ENCODE peak calls at places on chromosomes 5 and 9, in eight cellular contexts. V is foreskin keratinocyte, Z is esophagus squamous epithelium, C is lower lobe of right lung, N is psoas muscle, S is transverse colon, U is adrenal gland, K is heart right ventricle. M is an unnamed sample.

GRCh38 chr5:97046270-97046982 is 96.0 kb downstream of the LIX1 start:
- DNase-seq in C (no peak), K (no peak), U (no peak), Z (no peak), N (no peak), V (no peak), S (no peak), M (no peak)

GRCh38 chr9:134913041-134913712 is 4.5 kb downstream of the FCN1 start:
- DNase-seq in C (no peak), V (no peak), Z (no peak), N (peak; percentile 30), S (no peak), U (peak; percentile 4), K (no peak), M (no peak)

GRCh38 chr5:8908055-8908683 is 637.7 kb downstream of the SEMA5A start:
- DNase-seq in Z (no peak), U (peak; percentile 42), S (peak; percentile 26), K (no peak), N (no peak), V (peak; percentile 27), C (no peak), M (no peak)

GRCh38 chr5:136679233-136679632 is 313.9 kb upstream of the TRPC7 start:
- DNase-seq in U (no peak), V (no peak), K (no peak), C (no peak), S (no peak), N (no peak), Z (no peak), M (no peak)

GRCh38 chr5:166746506-166746905 is 1544.9 kb upstream of the WWC1 start:
- DNase-seq in Z (no peak), V (no peak), C (no peak), N (no peak), K (no peak), S (no peak), U (no peak), M (no peak)

GRCh38 chr5:96198673-96199072 is 234.4 kb downstream of the PCSK1 start:
- DNase-seq in N (no peak), C (no peak), V (no peak), Z (no peak), K (no peak), S (no peak), U (no peak), M (no peak)

GRCh38 chr5:131867524-131867923 is 70.7 kb upstream of the FNIP1 start:
- DNase-seq in S (no peak), V (no peak), C (no peak), N (no peak), K (no peak), U (no peak), Z (no peak), M (no peak)

GRCh38 chr9:134325096-134325812 is 1.0 kb upstream of the RXRA start:
- DNase-seq in U (peak; percentile 61), K (peak; percentile 63), Z (no peak), V (no peak), C (peak; percentile 77), S (peak; percentile 65), N (peak; percentile 79), M (no peak)

GRCh38 chr5:78627175-78627574 is 21.4 kb downstream of the LHFPL2 start:
- DNase-seq in N (no peak), V (no peak), C (no peak), S (no peak), U (peak; percentile 40), K (no peak), Z (no peak), M (no peak)

GRCh38 chr5:105684799-105685198 is 1985.9 kb downstream of the EFNA5 start:
- DNase-seq in Z (no peak), V (no peak), U (no peak), C (no peak), K (no peak), N (no peak), S (no peak), M (no peak)

GRCh38 chr5:105687493-105687892 is 1983.2 kb downstream of the EFNA5 start:
- DNase-seq in C (no peak), Z (no peak), V (no peak), U (no peak), S (no peak), K (no peak), N (no peak), M (no peak)

GRCh38 chr5:105685884-105686283 is 1984.9 kb downstream of the EFNA5 start:
- DNase-seq in Z (no peak), N (no peak), U (no peak), K (no peak), C (no peak), V (no peak), S (no peak), M (no peak)

GRCh38 chr5:105688227-105688807 is 1982.4 kb downstream of the EFNA5 start:
- DNase-seq in C (no peak), V (no peak), U (no peak), S (no peak), K (no peak), Z (no peak), N (no peak), M (no peak)
- TF ChIP-seq CTCF in C (no peak), V (no peak), U (no peak), S (no peak), K (no peak), Z (no peak), N (no peak), M (no peak)

DNA sequence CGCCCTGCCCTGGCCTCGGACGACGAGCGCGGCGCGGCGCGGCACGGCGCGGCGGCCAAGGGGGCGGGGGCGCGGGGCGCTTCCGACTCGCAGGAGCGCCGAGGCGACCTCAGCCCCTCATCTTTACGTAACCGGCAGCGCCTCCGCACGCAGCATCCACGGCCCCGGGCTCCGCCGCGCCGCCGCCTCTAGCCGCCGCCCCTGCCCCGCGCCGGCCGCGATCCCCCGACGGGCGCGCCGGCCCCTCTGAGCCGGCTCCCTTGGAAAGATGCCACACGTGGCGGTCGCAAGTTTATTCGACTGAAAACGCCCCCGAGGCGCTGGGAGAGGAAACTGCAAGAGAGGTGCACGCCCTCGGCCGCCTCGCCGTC is 1.0 kb downstream of the KLF9 start:
- DNase-seq in C (no peak), S (no peak), V (no peak), N (no peak), U (no peak), K (peak; percentile 79), Z (peak; percentile 72), M (no peak)
- H3K27me3 ChIP-seq in C (no peaks in the 10 kb centered on the region), S (no peaks in the 10 kb centered on the region), V (no peaks in the 10 kb centered on the region), N (no peaks in the 10 kb centered on the region), U (no peaks in the 10 kb centered on the region), K (no peaks in the 10 kb centered on the region), Z (no peaks in the 10 kb centered on the region), M (no peaks in the 10 kb centered on the region)

GRCh38 chr9:113770396-113770795 is 105.7 kb upstream of the ZNF618 start:
- DNase-seq in N (no peak), S (no peak), K (no peak), Z (no peak), U (no peak), V (no peak), C (no peak), M (peak; percentile 27)

GRCh38 chr9:113772121-113772885 is 103.8 kb upstream of the ZNF618 start:
- DNase-seq in V (no peak), U (no peak), N (no peak), Z (no peak), S (no peak), K (no peak), C (no peak), M (peak; percentile 32)

GRCh38 chr9:113774968-113775367 is 101.1 kb upstream of the ZNF618 start:
- DNase-seq in U (no peak), S (no peak), V (no peak), Z (no peak), K (no peak), C (no peak), N (no peak), M (peak; percentile 6)

GRCh38 chr9:113775714-113776113 is 100.4 kb upstream of the ZNF618 start:
- DNase-seq in Z (no peak), N (no peak), V (no peak), U (no peak), C (no peak), K (no peak), S (no peak), M (no peak)

DNA sequence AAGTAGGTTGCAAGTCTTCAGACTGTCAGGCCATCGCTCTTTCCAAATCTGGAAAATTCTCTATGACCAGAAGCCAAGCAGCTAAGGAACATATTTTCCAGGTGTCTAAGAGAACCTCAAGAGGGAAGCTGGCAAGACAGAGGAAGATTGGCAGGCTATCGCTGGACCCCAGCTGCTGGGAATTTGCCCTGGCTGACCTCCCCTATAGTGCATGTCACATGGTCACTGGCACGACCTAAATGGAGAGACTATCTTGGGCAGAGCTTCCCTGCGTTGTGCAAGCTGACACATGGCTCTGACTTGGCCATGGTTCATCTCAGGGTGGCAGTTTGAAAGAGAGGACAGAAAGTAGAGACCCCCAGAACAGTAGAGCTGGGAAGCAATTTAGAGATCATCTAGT is 104.9 kb upstream of the ZNF618 start:
- DNase-seq in C (no peak), V (no peak), N (no peak), U (no peak), Z (no peak), S (no peak), K (no peak), M (no peak)
- TF ChIP-seq CTCF in C (no peak), V (no peak), N (no peak), U (no peak), Z (no peak), S (no peak), K (no peak), M (no peak)

GRCh38 chr5:600551-601541 is 11.3 kb upstream of the CEP72 start:
- DNase-seq in Z (no peak), S (peak; percentile 27), U (no peak), K (no peak), C (no peak), V (no peak), N (no peak), M (no peak)

GRCh38 chr5:598564-598890 is 13.6 kb upstream of the CEP72 start:
- DNase-seq in U (no peak), V (no peak), N (no peak), K (no peak), Z (no peak), S (no peak), C (no peak), M (no peak)

GRCh38 chr5:594241-594860 is 17.8 kb upstream of the CEP72 start:
- DNase-seq in U (no peak), C (no peak), N (no peak), S (no peak), Z (no peak), V (no peak), K (no peak), M (no peak)

GRCh38 chr5:595285-595684 is 16.9 kb upstream of the CEP72 start:
- DNase-seq in S (no peak), K (no peak), Z (no peak), V (no peak), N (no peak), C (no peak), U (no peak), M (no peak)

DNA sequence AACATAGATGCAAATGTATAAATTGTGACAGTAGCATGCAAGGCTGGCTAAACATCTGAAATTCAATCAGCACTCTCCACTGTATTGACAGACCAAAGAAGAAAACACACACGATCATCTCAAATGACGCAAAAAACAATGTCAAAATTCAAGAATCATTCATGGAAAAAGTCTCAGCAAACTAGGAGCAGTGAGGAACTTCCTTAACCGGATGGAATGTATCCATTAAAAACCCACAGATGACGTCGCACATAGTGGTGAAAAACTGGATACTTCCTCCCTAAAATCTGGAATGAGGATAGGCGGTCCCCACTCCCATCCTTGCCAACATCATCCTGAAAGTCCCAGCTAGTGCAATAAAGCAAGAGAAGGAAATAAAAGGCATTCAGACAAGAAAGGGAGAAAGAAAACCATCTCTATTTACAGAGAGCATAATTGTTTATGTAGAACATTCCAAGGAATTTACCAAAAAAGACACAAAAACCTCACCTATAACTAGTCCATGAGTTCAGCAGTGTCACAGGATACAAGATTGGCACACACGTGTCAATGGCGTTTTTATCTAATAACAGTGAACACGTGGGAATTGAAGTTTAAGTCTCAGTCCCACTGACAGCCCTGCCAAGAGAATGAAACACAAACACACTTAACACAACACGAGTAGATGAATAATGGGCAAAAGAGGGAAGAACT is 14.1 kb upstream of the CEP72 start:
- DNase-seq in Z (no peak), K (no peak), N (no peak), S (no peak), V (no peak), C (no peak), U (no peak), M (no peak)
- H3K27me3 ChIP-seq in Z (no peaks in the 10 kb centered on the region), K (peaks cover 50% of the 10 kb centered on the region), N (peaks cover 3% of the 10 kb centered on the region), S (peaks cover 48% of the 10 kb centered on the region), V (peaks cover 41% of the 10 kb centered on the region), C (peaks cover 39% of the 10 kb centered on the region), U (peaks cover 12% of the 10 kb centered on the region), M (no peaks in the 10 kb centered on the region)